ENCODE peak calls at places on chromosomes 16 and 17, in seven cellular contexts. U is cardiac muscle cell, E is upper lobe of right lung, T is A549, M is uterus, W is GM23248, Q is colonic mucosa. X is an unnamed sample.

GRCh38 chr16:12540290-12540689 is 263.4 kb downstream of the CPPED1 start:
- DNase-seq in W (no peak), Q (no peak), U (no peak), M (no peak), E (no peak), T (no peak), X (no peak)

GRCh38 chr16:49639739-49640388 is 216.0 kb downstream of the ZNF423 start:
- DNase-seq in E (no peak), U (peak; percentile 68), T (no peak), M (peak; percentile 59), Q (peak; percentile 28), W (no peak), X (no peak)

GRCh38 chr16:82425661-82426060 is 201.1 kb upstream of the CDH13 start:
- DNase-seq in E (no peak), T (no peak), Q (no peak), W (peak; percentile 26), M (no peak), U (no peak), X (no peak)

GRCh38 chr17:46984341-46984740 is 5.3 kb upstream of the RPRML start:
- DNase-seq in U (no peak), T (no peak), Q (peak; percentile 35), M (no peak), W (no peak), E (no peak), X (peak; percentile 20)

GRCh38 chr16:57871457-57871856 is 69.2 kb upstream of the KIFC3 start:
- DNase-seq in T (peak; percentile 83), U (no peak), E (no peak), Q (no peak), M (no peak), W (peak; percentile 85), X (no peak)

GRCh38 chr16:83118365-83118764 is 491.6 kb downstream of the CDH13 start:
- DNase-seq in Q (no peak), T (no peak), E (no peak), W (peak; percentile 86), U (no peak), M (no peak), X (no peak)

GRCh38 chr17:31811021-31811565 is 48.0 kb downstream of the COPRS start:
- DNase-seq in M (no peak), E (no peak), U (no peak), W (no peak), T (no peak), Q (no peak), X (no peak)

GRCh38 chr16:20901441-20902112 is 1.0 kb downstream of the LYRM1 start:
- DNase-seq in Q (peak; percentile 65), M (peak; percentile 42), W (peak; percentile 77), E (peak; percentile 82), U (peak; percentile 42), T (peak; percentile 57), X (peak; percentile 55)

GRCh38 chr17:10357768-10358167 is 15.0 kb downstream of the MYH13 start:
- DNase-seq in T (peak; percentile 31), Q (no peak), E (no peak), U (no peak), W (peak; percentile 7), M (peak; percentile 18), X (no peak)

GRCh38 chr17:38730526-38731379 is 612 bp downstream of the CISD3 start:
- DNase-seq in U (peak; percentile 47), W (peak; percentile 81), E (peak; percentile 92), Q (peak; percentile 95), M (peak; percentile 70), T (peak; percentile 65), X (peak; percentile 95)

GRCh38 chr17:41917957-41918391 is 777 bp downstream of the ACLY start:
- DNase-seq in E (peak; percentile 82), M (peak; percentile 61), Q (peak; percentile 78), U (peak; percentile 66), T (peak; percentile 44), W (peak; percentile 66), X (peak; percentile 71)

GRCh38 chr17:48456584-48456983 is 26.6 kb upstream of the SKAP1 start:
- DNase-seq in Q (peak; percentile 35), U (peak; percentile 21), T (peak; percentile 35), E (no peak), W (no peak), M (no peak), X (no peak)

GRCh38 chr17:27778193-27778592 is 22.1 kb downstream of the NOS2 start:
- DNase-seq in U (no peak), Q (no peak), T (no peak), M (no peak), E (no peak), W (peak; percentile 53), X (no peak)

GRCh38 chr17:80706454-80706853 is 161.8 kb downstream of the RPTOR start:
- DNase-seq in Q (no peak), M (no peak), T (no peak), E (no peak), W (no peak), U (no peak), X (no peak)

GRCh38 chr16:21101631-21102420 is 48.8 kb downstream of the DNAH3 start:
- DNase-seq in U (peak; percentile 62), W (peak; percentile 51), M (no peak), Q (no peak), T (peak; percentile 53), E (no peak), X (peak; percentile 12)

GRCh38 chr16:47182318-47182717 is 38.6 kb upstream of the NETO2 start:
- DNase-seq in W (no peak), U (no peak), T (no peak), M (no peak), E (no peak), Q (no peak), X (no peak)

GRCh38 chr17:66584927-66585326 is 250.0 kb upstream of the CACNG5 start:
- DNase-seq in Q (no peak), W (no peak), M (no peak), E (no peak), T (no peak), U (no peak), X (no peak)

GRCh38 chr16:24045641-24046040 is 209.9 kb downstream of the PRKCB start:
- DNase-seq in U (peak; percentile 52), E (no peak), M (no peak), W (no peak), T (peak; percentile 22), Q (no peak), X (no peak)

GRCh38 chr17:74227681-74228080 is 14.3 kb downstream of the TTYH2 start:
- DNase-seq in E (no peak), M (no peak), W (no peak), Q (no peak), U (no peak), T (no peak), X (no peak)

GRCh38 chr16:24348511-24349290 is 92.6 kb downstream of the CACNG3 start:
- DNase-seq in U (peak; percentile 12), Q (no peak), M (no peak), T (no peak), E (no peak), W (no peak), X (no peak)

GRCh38 chr16:52456368-52456767 is 90.6 kb downstream of the TOX3 start:
- DNase-seq in W (no peak), M (no peak), Q (no peak), T (no peak), U (no peak), E (no peak), X (no peak)

GRCh38 chr16:48194828-48195566 is 39.2 kb upstream of the ABCC12 start:
- DNase-seq in E (no peak), W (no peak), M (no peak), U (no peak), Q (peak; percentile 24), T (peak; percentile 54), X (no peak)

GRCh38 chr17:78230996-78231931 is at the start of gene TMEM235:
- DNase-seq in M (no peak), Q (no peak), E (no peak), U (no peak), T (no peak), W (no peak), X (no peak)

GRCh38 chr17:78232774-78233173 is 1.3 kb downstream of the TMEM235 start:
- DNase-seq in M (no peak), T (no peak), Q (no peak), E (no peak), U (no peak), W (no peak), X (no peak)

GRCh38 chr17:78230252-78230962 is 1.0 kb upstream of the TMEM235 start:
- DNase-seq in E (no peak), U (no peak), W (no peak), M (no peak), T (no peak), Q (no peak), X (no peak)

GRCh38 chr17:78233678-78234077 is 2.2 kb downstream of the TMEM235 start:
- DNase-seq in E (no peak), T (no peak), U (no peak), Q (no peak), W (no peak), M (no peak), X (no peak)

GRCh38 chr17:78231991-78232759 is 744 bp downstream of the TMEM235 start:
- DNase-seq in E (peak; percentile 69), T (no peak), U (peak; percentile 52), W (peak; percentile 40), Q (no peak), M (no peak), X (no peak)
- H3K4me3 ChIP-seq in E (no peak overlapping the region), T (peak overlapping the region; percentile 35), U (peak overlapping the region; percentile 23), W (no peak overlapping the region), Q (no peak overlapping the region), M (no peak overlapping the region), X (no peak overlapping the region)

DNA sequence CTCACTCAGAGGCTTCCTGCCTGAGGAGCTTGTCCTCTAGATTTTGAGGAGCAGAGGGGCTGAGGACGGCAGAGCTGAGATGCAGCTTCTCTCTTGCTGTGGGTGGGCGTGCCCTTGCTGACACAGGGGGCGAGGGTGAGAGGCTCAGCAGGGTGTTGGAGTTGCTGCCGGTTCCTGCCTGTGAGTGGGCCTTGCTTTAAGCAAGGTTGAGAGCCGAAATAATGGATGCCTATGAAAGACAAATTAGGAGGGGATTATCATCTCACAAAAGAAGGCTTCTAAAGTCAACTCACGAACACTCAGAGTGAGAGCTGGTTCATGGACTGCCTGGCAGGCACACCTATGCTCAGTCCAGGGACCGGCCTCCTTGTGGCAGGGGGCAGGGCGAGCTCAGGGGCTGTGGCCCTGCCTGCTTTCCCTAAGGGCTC is 215.6 kb downstream of the MSI2 start:
- DNase-seq in M (no peak), W (no peak), T (no peak), U (no peak), E (no peak), Q (no peak), X (no peak)
- H3K27ac ChIP-seq in M (no peak overlapping the region), W (no peak overlapping the region), T (no peak overlapping the region), U (no peak overlapping the region), E (no peak overlapping the region), Q (no peak overlapping the region), X (no peak overlapping the region)

DNA sequence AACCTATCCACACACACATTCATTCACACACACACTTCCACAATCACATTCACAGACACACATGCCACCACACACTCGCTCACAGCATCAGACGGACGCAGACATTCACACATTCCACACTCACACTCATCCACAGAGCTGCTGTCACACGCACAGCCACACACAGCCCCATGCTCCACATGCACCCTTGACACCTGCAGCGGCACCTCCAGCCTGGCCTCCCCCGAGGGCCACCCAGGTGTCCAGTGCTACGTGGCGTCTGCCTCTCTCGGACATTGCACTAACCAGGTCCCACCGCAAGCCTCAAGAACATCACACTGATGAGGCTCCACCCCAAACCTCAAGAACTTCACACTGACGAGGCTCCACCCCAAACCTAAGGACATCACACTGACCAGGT is 155.2 kb downstream of the RBFOX3 start:
- DNase-seq in W (no peak), U (no peak), M (no peak), E (no peak), Q (no peak), T (no peak), X (no peak)
- H3K4me3 ChIP-seq in W (no peak overlapping the region), U (no peak overlapping the region), M (no peak overlapping the region), E (no peak overlapping the region), Q (no peak overlapping the region), T (no peak overlapping the region), X (no peak overlapping the region)

GRCh38 chr17:72176516-72176851 is 55.7 kb downstream of the SOX9 start:
- DNase-seq in T (no peak), U (no peak), E (no peak), M (no peak), W (no peak), Q (peak; percentile 61), X (peak; percentile 38)
- H3K27ac ChIP-seq in T (no peak overlapping the region), U (no peak overlapping the region), E (no peak overlapping the region), M (no peak overlapping the region), W (no peak overlapping the region), Q (peak overlapping the region; percentile 60), X (peak overlapping the region; percentile 61)

X was measured in transverse colon.